ENCODE peak calls at places on chromosome 17, in seven cellular contexts. R is kidney, C is fibroblast of mammary gland, T is left ventricle myocardium inferior, K is body of pancreas, E is OCI-LY7, H is SK-N-SH. U is an unnamed sample.

GRCh38 chr17:17636456-17636855 is 44.8 kb upstream of the RAI1 start:
- DNase-seq in H (no peak), K (no peak), E (no peak), R (peak), C (no peak), T (no peak), U (no peak)

GRCh38 chr17:73089918-73090317 is 2.6 kb downstream of the SLC39A11 start:
- DNase-seq in H (no peak), R (no peak), K (peak), E (no peak), C (no peak), T (no peak), U (no peak)

GRCh38 chr17:80854220-80854619 is 137.4 kb upstream of the CHMP6 start:
- DNase-seq in T (no peak), H (no peak), E (no peak), C (no peak), R (peak), K (no peak), U (no peak)

GRCh38 chr17:56891751-56892150 is 22.1 kb downstream of the TRIM25 start:
- DNase-seq in K (peak), H (peak), C (no peak), R (no peak), E (no peak), T (peak), U (peak)

GRCh38 chr17:65966311-65966710 is 225.6 kb downstream of the CEP112 start:
- DNase-seq in E (no peak), C (no peak), R (no peak), H (no peak), T (no peak), K (no peak), U (no peak)

GRCh38 chr17:45316271-45317112 is at the start of gene MAP3K14:
- DNase-seq in R (peak), C (peak), H (peak), T (peak), E (peak), K (peak), U (peak)

GRCh38 chr17:83055911-83056582 is 23.4 kb upstream of the METRNL start:
- DNase-seq in K (no peak), R (peak), H (no peak), C (peak), E (no peak), T (peak), U (peak)

GRCh38 chr17:40557531-40558299 is 7.6 kb downstream of the CCR7 start:
- DNase-seq in H (no peak), E (no peak), R (peak), K (peak), T (no peak), C (peak), U (peak)

GRCh38 chr17:18025596-18026407 is 13.2 kb downstream of the ATPAF2 start:
- DNase-seq in R (no peak), K (no peak), T (no peak), H (no peak), C (peak), E (no peak), U (no peak)

GRCh38 chr17:73354423-73355284 is 42.9 kb upstream of the CDC42EP4 start:
- DNase-seq in H (no peak), R (peak), E (no peak), K (no peak), T (no peak), C (no peak), U (no peak)

GRCh38 chr17:35073183-35073790 is 9.8 kb upstream of the RFFL start:
- DNase-seq in E (no peak), R (no peak), C (no peak), H (no peak), K (no peak), T (no peak), U (no peak)

GRCh38 chr17:75617218-75617617 is 16.0 kb upstream of the SMIM5 start:
- DNase-seq in H (no peak), K (no peak), E (no peak), R (no peak), C (no peak), T (no peak), U (no peak)

GRCh38 chr17:14052886-14053615 is 16.3 kb upstream of the COX10 start:
- DNase-seq in E (no peak), H (no peak), R (no peak), K (no peak), T (no peak), C (peak), U (no peak)

GRCh38 chr17:83155128-83156081 is 76.0 kb downstream of the METRNL start:
- DNase-seq in C (peak), E (no peak), R (peak), H (peak), T (no peak), K (no peak), U (no peak)

GRCh38 chr17:61406871-61407210 is 7.2 kb downstream of the TBX2 start:
- DNase-seq in T (no peak), K (no peak), C (no peak), E (no peak), R (peak), H (peak), U (no peak)

GRCh38 chr17:40326014-40326831 is 17.2 kb downstream of the RARA start:
- DNase-seq in T (peak), C (no peak), R (peak), H (no peak), E (peak), K (no peak), U (no peak)

GRCh38 chr17:40416671-40417070 is 1.0 kb downstream of the TOP2A start:
- DNase-seq in E (peak), K (no peak), C (no peak), R (no peak), T (no peak), H (no peak), U (no peak)

GRCh38 chr17:14305785-14306496 is 5.1 kb downstream of the HS3ST3B1 start:
- DNase-seq in E (no peak), K (no peak), H (no peak), C (no peak), R (no peak), T (no peak), U (no peak)

GRCh38 chr17:13088666-13089065 is 70.8 kb upstream of the ELAC2 start:
- DNase-seq in R (no peak), H (no peak), C (no peak), E (no peak), T (no peak), K (no peak), U (no peak)

GRCh38 chr17:8060274-8060673 is 21.4 kb downstream of the ALOX15B start:
- DNase-seq in E (peak), K (peak), H (peak), R (peak), C (peak), T (no peak), U (peak)

GRCh38 chr17:67729903-67730302 is 12.2 kb downstream of the NOL11 start:
- DNase-seq in T (no peak), E (no peak), H (no peak), R (no peak), C (no peak), K (no peak), U (no peak)

GRCh38 chr17:17815436-17816200 is 21.2 kb downstream of the SREBF1 start:
- DNase-seq in H (peak), C (no peak), T (no peak), K (no peak), R (no peak), E (no peak), U (no peak)

GRCh38 chr17:63552211-63552610 is 1.9 kb downstream of the DCAF7 start:
- DNase-seq in H (no peak), R (no peak), E (no peak), C (peak), T (no peak), K (no peak), U (no peak)
- H3K4me3 ChIP-seq in H (peak), R (peak), E (peak), C (peak), T (peak), K (no peak), U (peak)

DNA sequence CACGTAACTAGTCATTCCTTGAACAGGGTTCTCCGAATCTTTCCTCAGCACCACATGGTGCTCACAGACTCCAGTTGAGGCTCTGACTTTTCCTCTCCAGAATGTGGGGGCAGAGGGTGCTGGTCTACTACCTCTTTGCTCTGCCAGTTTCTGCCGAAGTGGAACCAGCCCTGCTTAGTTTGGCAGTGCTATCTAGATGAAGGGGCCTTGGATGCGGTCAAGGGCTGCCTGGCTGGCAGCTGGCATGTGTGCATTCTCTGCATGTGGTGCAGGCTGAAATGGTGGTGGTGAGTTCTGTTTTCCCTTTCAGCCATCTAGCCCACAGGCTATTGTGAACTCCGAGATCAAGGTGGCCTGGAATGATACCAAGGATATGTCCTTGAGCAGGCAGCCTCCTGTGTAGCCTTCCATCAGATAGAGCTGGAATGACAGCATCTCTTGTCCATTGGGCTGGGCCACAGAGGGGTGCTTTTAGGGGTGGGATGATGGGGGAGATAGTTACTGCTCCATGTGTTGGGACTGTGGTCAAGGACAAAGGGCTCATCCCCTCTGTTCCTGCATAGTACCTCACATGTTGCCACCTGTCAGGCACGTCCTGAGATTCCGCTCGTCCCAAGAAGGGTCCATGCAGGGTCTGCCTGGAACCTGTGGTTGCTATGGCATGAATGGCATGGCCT is 2.0 kb downstream of the DYNLL2 start:
- DNase-seq in T (no peak), C (no peak), R (no peak), K (no peak), H (no peak), E (no peak), U (no peak)
- H3K4me3 ChIP-seq in T (peak), C (peak), R (peak), K (no peak), H (peak), E (peak), U (no peak)

GRCh38 chr17:39118674-39119419 is 32.6 kb downstream of the PLXDC1 start:
- DNase-seq in T (no peak), H (no peak), R (no peak), C (no peak), E (peak), K (no peak), U (no peak)

GRCh38 chr17:39116224-39116623 is 35.2 kb downstream of the PLXDC1 start:
- DNase-seq in E (no peak), T (no peak), C (no peak), K (no peak), H (no peak), R (no peak), U (no peak)

GRCh38 chr17:39110435-39111136 is 40.9 kb downstream of the PLXDC1 start:
- DNase-seq in H (peak), K (peak), R (peak), C (no peak), E (no peak), T (no peak), U (peak)

GRCh38 chr17:39113871-39114270 is 37.6 kb downstream of the PLXDC1 start:
- DNase-seq in R (no peak), K (no peak), H (no peak), C (no peak), T (no peak), E (no peak), U (no peak)

GRCh38 chr17:39114744-39115534 is 36.5 kb downstream of the PLXDC1 start:
- DNase-seq in E (no peak), R (no peak), T (no peak), K (peak), C (peak), H (no peak), U (no peak)
- H3K4me3 ChIP-seq in E (no peak), R (no peak), T (no peak), K (no peak), C (no peak), H (no peak), U (no peak)

GRCh38 chr17:385836-386144 is 33.2 kb upstream of the RPH3AL start:
- DNase-seq in E (no peak), C (no peak), H (no peak), R (no peak), K (no peak), T (no peak), U (no peak)

GRCh38 chr17:386145-386876 is 33.7 kb upstream of the RPH3AL start:
- DNase-seq in C (no peak), T (peak), K (peak), E (peak), H (peak), R (peak), U (peak)

GRCh38 chr17:383771-384621 is 31.4 kb upstream of the RPH3AL start:
- DNase-seq in K (no peak), E (no peak), T (no peak), R (no peak), H (peak), C (no peak), U (peak)

GRCh38 chr17:385195-385835 is 32.7 kb upstream of the RPH3AL start:
- DNase-seq in C (no peak), H (peak), K (peak), T (peak), E (peak), R (peak), U (peak)

GRCh38 chr17:384622-385194 is 32.1 kb upstream of the RPH3AL start:
- DNase-seq in R (no peak), H (no peak), K (no peak), C (no peak), T (no peak), E (no peak), U (peak)
- H3K4me3 ChIP-seq in R (peak), H (no peak), K (no peak), C (no peak), T (peak), E (peak), U (peak)

DNA sequence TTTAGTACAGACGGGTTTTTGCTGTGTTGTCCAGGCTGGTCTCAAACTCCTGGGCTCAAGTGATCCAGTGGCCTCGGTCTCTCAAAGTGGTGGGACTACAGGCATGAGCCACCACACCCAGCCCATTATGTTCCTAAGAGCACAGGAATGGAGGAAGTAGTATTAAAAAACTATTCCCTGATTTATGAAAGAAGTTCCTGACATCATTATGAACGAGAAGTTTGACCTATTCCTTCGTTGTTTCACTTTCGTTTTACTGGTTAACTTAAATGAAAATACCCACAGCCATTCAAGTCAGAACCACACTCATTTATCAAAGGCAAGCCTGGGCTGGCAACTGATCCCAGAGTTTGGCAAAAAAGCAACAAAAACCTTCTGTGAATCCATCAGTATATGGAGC is 13.5 kb upstream of the CBX4 start:
- DNase-seq in T (no peak), R (no peak), E (no peak), C (peak), H (no peak), K (peak), U (no peak)
- H3K4me3 ChIP-seq in T (peak), R (peak), E (peak), C (peak), H (no peak), K (no peak), U (no peak)

U was measured in H7.